ENCODE peak calls at places on chromosomes 5 and 9, in six cellular contexts. One of them, this sample, is unnamed.

GRCh38 chr5:175035882-175036533 is 311.6 kb downstream of the MSX2 start:
- DNase-seq in hepatocyte: no peak
- DNase-seq in neuronal stem cell: no peak
- DNase-seq in CD8-positive, alpha-beta T cell: no peak
- DNase-seq in HS-27A: no peak
- DNase-seq in WERI-Rb-1: no peak
- DNase-seq in this sample: no peak

GRCh38 chr5:164346785-164347630 is 841.6 kb downstream of the MAT2B start:
- DNase-seq in hepatocyte: no peak
- DNase-seq in neuronal stem cell: no peak
- DNase-seq in WERI-Rb-1: no peak
- DNase-seq in CD8-positive, alpha-beta T cell: no peak
- DNase-seq in HS-27A: no peak
- DNase-seq in this sample: no peak

GRCh38 chr5:122165574-122166021 is 36.3 kb downstream of the ZNF474 start:
- DNase-seq in WERI-Rb-1: no peak
- DNase-seq in neuronal stem cell: no peak
- DNase-seq in hepatocyte: peak; percentile 37
- DNase-seq in CD8-positive, alpha-beta T cell: no peak
- DNase-seq in HS-27A: no peak
- DNase-seq in this sample: no peak

GRCh38 chr5:159732220-159732619 is 184.1 kb upstream of the ADRA1B start:
- DNase-seq in CD8-positive, alpha-beta T cell: no peak
- DNase-seq in neuronal stem cell: no peak
- DNase-seq in hepatocyte: no peak
- DNase-seq in HS-27A: no peak
- DNase-seq in WERI-Rb-1: no peak
- DNase-seq in this sample: no peak

GRCh38 chr5:179836225-179837019 is 15.7 kb downstream of the SQSTM1 start:
- DNase-seq in CD8-positive, alpha-beta T cell: no peak
- DNase-seq in neuronal stem cell: no peak
- DNase-seq in WERI-Rb-1: no peak
- DNase-seq in HS-27A: no peak
- DNase-seq in hepatocyte: peak; percentile 52
- DNase-seq in this sample: no peak

GRCh38 chr5:395921-396714 is 46.9 kb upstream of the EXOC3 start:
- DNase-seq in HS-27A: no peak
- DNase-seq in WERI-Rb-1: no peak
- DNase-seq in neuronal stem cell: no peak
- DNase-seq in hepatocyte: peak; percentile 2
- DNase-seq in CD8-positive, alpha-beta T cell: no peak
- DNase-seq in this sample: no peak

GRCh38 chr5:75049581-75050274 is 2.6 kb downstream of the GCNT4 start:
- DNase-seq in HS-27A: peak; percentile 27
- DNase-seq in neuronal stem cell: peak; percentile 46
- DNase-seq in hepatocyte: peak; percentile 70
- DNase-seq in CD8-positive, alpha-beta T cell: peak; percentile 76
- DNase-seq in WERI-Rb-1: peak; percentile 63
- DNase-seq in this sample: no peak

GRCh38 chr5:149362541-149362940 is 4.7 kb downstream of the PCYOX1L start:
- DNase-seq in neuronal stem cell: no peak
- DNase-seq in HS-27A: no peak
- DNase-seq in hepatocyte: no peak
- DNase-seq in WERI-Rb-1: no peak
- DNase-seq in CD8-positive, alpha-beta T cell: no peak
- DNase-seq in this sample: no peak

GRCh38 chr5:154145268-154145667 is 45.3 kb upstream of the GALNT10 start:
- DNase-seq in CD8-positive, alpha-beta T cell: no peak
- DNase-seq in WERI-Rb-1: no peak
- DNase-seq in neuronal stem cell: no peak
- DNase-seq in HS-27A: no peak
- DNase-seq in hepatocyte: no peak
- DNase-seq in this sample: no peak

GRCh38 chr9:117714282-117714681 is 10.1 kb downstream of the TLR4 start:
- DNase-seq in HS-27A: no peak
- DNase-seq in WERI-Rb-1: peak; percentile 80
- DNase-seq in CD8-positive, alpha-beta T cell: no peak
- DNase-seq in hepatocyte: peak; percentile 9
- DNase-seq in neuronal stem cell: no peak
- DNase-seq in this sample: no peak

GRCh38 chr9:84412654-84413053 is 72.1 kb upstream of the SLC28A3 start:
- DNase-seq in neuronal stem cell: no peak
- DNase-seq in hepatocyte: no peak
- DNase-seq in CD8-positive, alpha-beta T cell: no peak
- DNase-seq in HS-27A: no peak
- DNase-seq in WERI-Rb-1: no peak
- DNase-seq in this sample: no peak

GRCh38 chr5:76678056-76678455 is 37.9 kb upstream of the F2R start:
- DNase-seq in WERI-Rb-1: no peak
- DNase-seq in CD8-positive, alpha-beta T cell: no peak
- DNase-seq in hepatocyte: no peak
- DNase-seq in HS-27A: no peak
- DNase-seq in neuronal stem cell: no peak
- DNase-seq in this sample: no peak

This sample was measured in brain pericyte.